ENCODE peak calls at places on chromosomes 12 and 14, in seven cellular contexts. J is kidney; N is cardiac fibroblast; S is AG04449; G is H7; H is left ventricle myocardium inferior; V is CD8-positive, alpha-beta memory T cell. M is an unnamed sample.

GRCh38 chr14:71231521-71232393 is 324.5 kb downstream of the PCNX1 start:
- DNase-seq in J (no peak), N (no peak), S (no peak), G (peak; percentile 37), H (no peak), V (no peak), M (no peak)

GRCh38 chr14:58639842-58640484 is 2.2 kb downstream of the DACT1 start:
- DNase-seq in J (no peak), N (peak; percentile 94), S (peak; percentile 68), G (peak; percentile 70), H (no peak), V (no peak), M (no peak)

GRCh38 chr14:82757775-82758174 is 1224.1 kb upstream of the SEL1L start:
- DNase-seq in J (no peak), N (no peak), S (no peak), G (no peak), H (no peak), V (no peak), M (no peak)

GRCh38 chr12:119486599-119487154 is 106.9 kb upstream of the TMEM233 start:
- DNase-seq in J (no peak), N (no peak), S (no peak), G (peak; percentile 35), H (no peak), V (no peak), M (no peak)

GRCh38 chr12:96403870-96404269 is 3.6 kb upstream of the CDK17 start:
- DNase-seq in J (no peak), N (no peak), S (no peak), G (no peak), H (no peak), V (no peak), M (no peak)

GRCh38 chr14:80426686-80427085 is 215.4 kb upstream of the DIO2 start:
- DNase-seq in J (no peak), N (peak; percentile 81), S (no peak), G (no peak), H (no peak), V (no peak), M (no peak)

GRCh38 chr12:69359531-69360347 is at the start of gene YEATS4:
- DNase-seq in J (peak; percentile 95), N (peak; percentile 94), S (peak; percentile 55), G (peak; percentile 92), H (peak; percentile 85), V (peak; percentile 86), M (peak; percentile 96)

GRCh38 chr12:14949631-14950030 is 11.3 kb upstream of the ERP27 start:
- DNase-seq in J (peak; percentile 41), N (no peak), S (no peak), G (no peak), H (no peak), V (peak; percentile 23), M (no peak)

GRCh38 chr14:104931771-104932675 is 7.3 kb downstream of the PLD4 start:
- DNase-seq in J (peak; percentile 79), N (no peak), S (no peak), G (peak; percentile 83), H (peak; percentile 15), V (no peak), M (no peak)

GRCh38 chr12:58424735-58425379 is 483.5 kb downstream of the ATP23 start:
- DNase-seq in J (no peak), N (peak; percentile 18), S (no peak), G (no peak), H (no peak), V (no peak), M (no peak)

GRCh38 chr14:99755068-99755405 is 38.2 kb upstream of the EML1 start:
- DNase-seq in J (peak; percentile 57), N (no peak), S (no peak), G (peak; percentile 37), H (no peak), V (no peak), M (no peak)

GRCh38 chr12:8692573-8692972 is 5.2 kb upstream of the RIMKLB start:
- DNase-seq in J (no peak), N (peak; percentile 64), S (no peak), G (peak; percentile 85), H (no peak), V (no peak), M (no peak)

GRCh38 chr12:10873374-10873773 is 10.7 kb downstream of the PRH1 start:
- DNase-seq in J (no peak), N (peak; percentile 49), S (no peak), G (no peak), H (no peak), V (no peak), M (no peak)

GRCh38 chr14:28681681-28682080 is 84.9 kb upstream of the FOXG1 start:
- DNase-seq in J (no peak), N (no peak), S (no peak), G (no peak), H (no peak), V (no peak), M (no peak)

GRCh38 chr14:75981426-75981825 is 369 bp downstream of the TGFB3 start:
- DNase-seq in J (no peak), N (no peak), S (no peak), G (peak; percentile 76), H (no peak), V (peak; percentile 36), M (no peak)

GRCh38 chr14:32607399-32607798 is 278.3 kb downstream of the AKAP6 start:
- DNase-seq in J (no peak), N (no peak), S (no peak), G (no peak), H (no peak), V (no peak), M (no peak)

GRCh38 chr12:69534389-69534822 is 50.9 kb upstream of the CCT2 start:
- DNase-seq in J (no peak), N (peak; percentile 99), S (peak; percentile 97), G (peak; percentile 62), H (no peak), V (no peak), M (no peak)

GRCh38 chr14:103290961-103291360 is 43.1 kb upstream of the EIF5 start:
- DNase-seq in J (no peak), N (no peak), S (no peak), G (peak; percentile 15), H (no peak), V (no peak), M (no peak)

GRCh38 chr14:91744068-91744480 is 12.2 kb upstream of the CATSPERB start:
- DNase-seq in J (no peak), N (peak; percentile 15), S (no peak), G (no peak), H (no peak), V (no peak), M (no peak)

GRCh38 chr12:89117448-89118034 is 234.8 kb downstream of the DUSP6 start:
- DNase-seq in J (peak; percentile 68), N (peak; percentile 18), S (no peak), G (no peak), H (no peak), V (no peak), M (no peak)

GRCh38 chr14:83548061-83548839 is 1981.7 kb upstream of the FLRT2 start:
- DNase-seq in J (no peak), N (no peak), S (no peak), G (no peak), H (no peak), V (no peak), M (no peak)

GRCh38 chr12:132651444-132652100 is 33.0 kb downstream of the P2RX2 start:
- DNase-seq in J (peak; percentile 29), N (no peak), S (no peak), G (no peak), H (no peak), V (no peak), M (peak; percentile 29)

GRCh38 chr12:51391047-51391837 is at the start of gene GALNT6:
- DNase-seq in J (peak; percentile 84), N (no peak), S (no peak), G (peak; percentile 97), H (no peak), V (peak; percentile 72), M (peak; percentile 92)

GRCh38 chr14:101709962-101710891 is 51.3 kb upstream of the PPP2R5C start:
- DNase-seq in J (peak; percentile 52), N (no peak), S (no peak), G (no peak), H (no peak), V (no peak), M (no peak)

GRCh38 chr12:71069317-71069716 is 88.5 kb downstream of the TSPAN8 start:
- DNase-seq in J (no peak), N (no peak), S (no peak), G (no peak), H (no peak), V (no peak), M (no peak)
- H3K4me3 ChIP-seq in J (no peak overlapping the region), N (no peak overlapping the region), S (no peak overlapping the region), G (no peak overlapping the region), H (no peak overlapping the region), V (no peak overlapping the region), M (no peak overlapping the region)

GRCh38 chr14:88551094-88551870 is 3.5 kb downstream of the PTPN21 start:
- DNase-seq in J (peak; percentile 92), N (peak; percentile 91), S (no peak), G (peak; percentile 88), H (peak; percentile 76), V (peak; percentile 13), M (peak; percentile 86)
- H3K4me3 ChIP-seq in J (peak overlapping the region; percentile 67), N (peak overlapping the region; percentile 82), S (peak overlapping the region; percentile 80), G (peak overlapping the region; percentile 61), H (peak overlapping the region; percentile 83), V (peak overlapping the region; percentile 50), M (peak overlapping the region; percentile 54)

GRCh38 chr12:113403435-113404415 is at the start of gene SDS:
- DNase-seq in J (no peak), N (peak; percentile 23), S (no peak), G (peak; percentile 56), H (peak; percentile 46), V (no peak), M (no peak)
- H3K4me3 ChIP-seq in J (peak within 1 kb of the TSS; percentile 29), N (no peak within 1 kb of the TSS), S (no peak within 1 kb of the TSS), G (no peak within 1 kb of the TSS), H (peak within 1 kb of the TSS; percentile 24), V (no peak within 1 kb of the TSS), M (peak within 1 kb of the TSS; percentile 11)

GRCh38 chr14:20302042-20302761 is 3.5 kb downstream of the TTC5 start:
- DNase-seq in J (no peak), N (peak; percentile 51), S (no peak), G (no peak), H (no peak), V (no peak), M (no peak)

GRCh38 chr14:20305265-20306078 is at the start of gene TTC5:
- DNase-seq in J (peak; percentile 91), N (peak; percentile 95), S (peak; percentile 37), G (peak; percentile 88), H (peak; percentile 85), V (peak; percentile 89), M (peak; percentile 94)

GRCh38 chr14:20306079-20306423 is 300 bp upstream of the TTC5 start:
- DNase-seq in J (no peak), N (no peak), S (no peak), G (no peak), H (no peak), V (no peak), M (no peak)
- H3K4me3 ChIP-seq in J (peak overlapping the region; percentile 97), N (no peak overlapping the region), S (no peak overlapping the region), G (no peak overlapping the region), H (peak overlapping the region; percentile 85), V (peak overlapping the region; percentile 75), M (peak overlapping the region; percentile 87)